ENCODE peak calls at places on chromosomes 1 and 21, in four cellular contexts. I is lung, C is kidney epithelial cell, G is PC-9. H is an unnamed sample.

GRCh38 chr1:20726107-20726911 is 6.2 kb downstream of the SH2D5 start:
- DNase-seq in I (no peak), C (no peak), G (no peak), H (no peak)

GRCh38 chr1:27980216-27980820 is 20.5 kb downstream of the XKR8 start:
- DNase-seq in I (no peak), C (no peak), G (no peak), H (no peak)

GRCh38 chr1:40039245-40039756 is 1.2 kb upstream of the CAP1 start:
- DNase-seq in I (no peak), C (no peak), G (no peak), H (peak)

GRCh38 chr1:168467452-168467851 is 76.3 kb downstream of the XCL2 start:
- DNase-seq in I (no peak), C (no peak), G (no peak), H (peak)

GRCh38 chr1:169094897-169095569 is 11.5 kb upstream of the ATP1B1 start:
- DNase-seq in I (no peak), C (no peak), G (no peak), H (no peak)

GRCh38 chr1:104402178-104402577 is 652.5 kb downstream of the AMY1C start:
- DNase-seq in I (no peak), C (no peak), G (no peak), H (no peak)

GRCh38 chr1:62397301-62397700 is 39.5 kb upstream of the USP1 start:
- DNase-seq in I (no peak), C (no peak), G (no peak), H (no peak)

GRCh38 chr1:92538413-92539061 is 51.8 kb upstream of the GFI1 start:
- DNase-seq in I (no peak), C (no peak), G (no peak), H (no peak)

GRCh38 chr1:56473582-56474270 is 105.6 kb downstream of the PLPP3 start:
- DNase-seq in I (no peak), C (no peak), G (no peak), H (no peak)

GRCh38 chr1:179800481-179800880 is 57.4 kb downstream of the FAM163A start:
- DNase-seq in I (no peak), C (no peak), G (no peak), H (no peak)

GRCh38 chr1:97433520-97434175 is 487.2 kb downstream of the DPYD start:
- DNase-seq in I (no peak), C (no peak), G (no peak), H (peak)

GRCh38 chr1:109528296-109528695 is 11.4 kb upstream of the GPR61 start:
- DNase-seq in I (no peak), C (no peak), G (no peak), H (no peak)

DNA sequence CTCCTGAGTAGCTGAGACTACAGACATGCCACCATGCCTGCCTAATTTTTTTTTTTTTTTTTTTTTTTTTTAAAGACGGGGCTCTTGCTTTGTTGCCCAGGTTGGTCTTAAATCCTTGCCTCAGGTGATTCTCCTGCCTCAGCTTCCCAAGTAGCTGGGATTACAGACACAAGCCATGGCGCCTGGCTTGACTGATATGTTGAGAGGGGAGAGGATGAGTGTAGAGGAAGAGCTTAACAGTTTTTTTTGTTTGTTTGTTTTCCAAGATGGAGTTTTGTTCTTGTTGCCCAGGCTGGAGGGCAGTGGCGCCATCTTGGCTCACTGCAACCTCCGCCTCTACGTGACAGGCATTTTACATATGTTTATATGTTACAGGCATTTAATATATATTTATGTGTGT is 2.5 kb downstream of the SRP9 start:
- DNase-seq in I (no peak), C (no peak), G (no peak), H (no peak)
- H3K4me3 ChIP-seq in I (no peak), C (no peak), G (no peak), H (no peak)

GRCh38 chr1:246978281-246978680 is 29.6 kb downstream of the ZNF695 start:
- DNase-seq in I (no peak), C (no peak), G (no peak), H (no peak)

GRCh38 chr1:246978785-246979184 is 29.1 kb downstream of the ZNF695 start:
- DNase-seq in I (no peak), C (no peak), G (no peak), H (no peak)
- TF ChIP-seq CTCF in I (no peak), C (no peak), G (no peak), H (no peak)

GRCh38 chr21:16304189-16304588 is 574.4 kb downstream of the USP25 start:
- DNase-seq in I (no peak), C (no peak), G (no peak), H (no peak)

GRCh38 chr21:16305686-16306085 is 575.9 kb downstream of the USP25 start:
- DNase-seq in I (no peak), C (no peak), G (no peak), H (peak)

GRCh38 chr21:16302851-16303282 is 573.1 kb downstream of the USP25 start:
- DNase-seq in I (no peak), C (no peak), G (no peak), H (no peak)

GRCh38 chr21:16307256-16307655 is 577.5 kb downstream of the USP25 start:
- DNase-seq in I (no peak), C (no peak), G (no peak), H (no peak)

DNA sequence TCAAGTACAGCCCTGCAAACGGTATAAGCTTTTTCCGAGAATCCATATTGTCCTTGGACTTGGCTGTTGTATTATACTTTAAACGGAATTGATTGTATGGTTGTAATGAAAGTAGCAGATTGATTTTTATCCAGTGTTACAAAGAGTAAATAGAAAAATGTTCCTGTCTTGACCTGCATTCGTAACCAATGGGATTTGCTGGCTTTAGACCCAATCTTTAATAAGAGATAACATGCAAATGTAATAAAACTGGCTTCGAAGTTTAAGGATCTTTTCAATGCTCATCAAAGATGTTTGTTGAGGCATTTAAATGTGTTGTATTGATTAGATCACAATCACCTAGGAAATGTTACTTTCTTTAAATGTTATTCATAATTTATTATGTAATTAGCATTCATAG is 574.9 kb downstream of the USP25 start:
- DNase-seq in I (no peak), C (no peak), G (no peak), H (no peak)
- H3K4me3 ChIP-seq in I (no peak), C (no peak), G (no peak), H (no peak)

GRCh38 chr1:66375125-66375524 is 158.8 kb upstream of the SGIP1 start:
- DNase-seq in I (no peak), C (no peak), G (no peak), H (no peak)
- TF ChIP-seq CTCF in I (no peak), C (no peak), G (no peak), H (no peak)